ENCODE peak calls at places on chromosomes 5 and 9, in seven cellular contexts. A, S, L, K, U, H and Y are unnamed samples.

GRCh38 chr5:157029457-157029856 is 29.5 kb downstream of the HAVCR1 start:
- DNase-seq in A (no peak), S (no peak), L (no peak), K (no peak), U (no peak), H (no peak), Y (no peak)

GRCh38 chr5:41924872-41925554 is at the start of gene FBXO4:
- DNase-seq in A (peak; percentile 84), S (peak; percentile 75), L (peak; percentile 86), K (peak; percentile 61), U (peak; percentile 83), H (peak; percentile 50), Y (peak; percentile 78)

GRCh38 chr5:132830436-132831094 is at the start of gene SHROOM1:
- DNase-seq in A (no peak), S (no peak), L (peak; percentile 74), K (no peak), U (peak; percentile 69), H (peak; percentile 2), Y (peak; percentile 27)

GRCh38 chr5:6418679-6419276 is 29.9 kb upstream of the UBE2QL1 start:
- DNase-seq in A (no peak), S (no peak), L (no peak), K (no peak), U (no peak), H (no peak), Y (no peak)

GRCh38 chr5:4572713-4573112 is 567.4 kb upstream of the ADAMTS16 start:
- DNase-seq in A (no peak), S (no peak), L (no peak), K (no peak), U (no peak), H (no peak), Y (no peak)

GRCh38 chr9:136996361-136997281 is at the start of gene CLIC3:
- DNase-seq in A (peak; percentile 55), S (no peak), L (peak; percentile 44), K (no peak), U (peak; percentile 34), H (peak; percentile 36), Y (no peak)

GRCh38 chr5:90474235-90475107 is at the start of the genes MBLAC2 and POLR3G:
- DNase-seq in A (peak; percentile 87), S (peak; percentile 83), L (peak; percentile 92), K (peak; percentile 85), U (peak; percentile 91), H (peak; percentile 42), Y (peak; percentile 87)

GRCh38 chr9:116274293-116274692 is 120.7 kb downstream of the PAPPA start:
- DNase-seq in A (no peak), S (no peak), L (no peak), K (no peak), U (peak; percentile 35), H (no peak), Y (peak; percentile 89)

GRCh38 chr5:166365164-166365563 is 1926.3 kb upstream of the WWC1 start:
- DNase-seq in A (no peak), S (no peak), L (no peak), K (no peak), U (no peak), H (no peak), Y (no peak)

GRCh38 chr9:131658753-131659129 is 81.1 kb downstream of the RAPGEF1 start:
- DNase-seq in A (no peak), S (no peak), L (no peak), K (no peak), U (no peak), H (no peak), Y (no peak)

GRCh38 chr5:155700333-155700732 is 626.6 kb upstream of the SGCD start:
- DNase-seq in A (no peak), S (no peak), L (no peak), K (no peak), U (peak; percentile 2), H (no peak), Y (no peak)

GRCh38 chr9:133111461-133112360 is 9.3 kb downstream of the RALGDS start:
- DNase-seq in A (no peak), S (no peak), L (peak; percentile 28), K (no peak), U (peak; percentile 22), H (no peak), Y (no peak)

GRCh38 chr9:16337322-16338029 is 533.0 kb downstream of the BNC2 start:
- DNase-seq in A (no peak), S (no peak), L (peak; percentile 92), K (no peak), U (peak; percentile 91), H (no peak), Y (peak; percentile 97)

GRCh38 chr9:83196946-83197345 is 134.0 kb upstream of the RASEF start:
- DNase-seq in A (no peak), S (no peak), L (no peak), K (no peak), U (no peak), H (no peak), Y (no peak)

GRCh38 chr9:105295986-105296385 is 51.5 kb downstream of the SLC44A1 start:
- DNase-seq in A (no peak), S (no peak), L (no peak), K (no peak), U (no peak), H (no peak), Y (no peak)

GRCh38 chr9:81556923-81557322 is 132.4 kb downstream of the TLE1 start:
- DNase-seq in A (no peak), S (no peak), L (no peak), K (no peak), U (no peak), H (no peak), Y (no peak)

GRCh38 chr9:35645736-35646582 is 4.8 kb downstream of the SIT1 start:
- DNase-seq in A (no peak), S (no peak), L (no peak), K (no peak), U (no peak), H (peak; percentile 74), Y (no peak)

GRCh38 chr9:98370976-98371315 is 115.5 kb upstream of the TBC1D2 start:
- DNase-seq in A (no peak), S (no peak), L (no peak), K (no peak), U (no peak), H (no peak), Y (no peak)

GRCh38 chr5:178777557-178777956 is 47.1 kb upstream of the ZNF354A start:
- DNase-seq in A (no peak), S (peak; percentile 3), L (no peak), K (no peak), U (no peak), H (no peak), Y (no peak)

GRCh38 chr9:130872912-130873503 is 23.6 kb downstream of the QRFP start:
- DNase-seq in A (no peak), S (peak; percentile 48), L (no peak), K (peak; percentile 82), U (no peak), H (no peak), Y (no peak)

GRCh38 chr5:13250450-13251291 is 693.8 kb downstream of the DNAH5 start:
- DNase-seq in A (no peak), S (no peak), L (peak; percentile 2), K (no peak), U (no peak), H (no peak), Y (peak; percentile 6)

GRCh38 chr9:98879958-98880300 is 63.8 kb upstream of the COL15A1 start:
- DNase-seq in A (no peak), S (no peak), L (no peak), K (no peak), U (no peak), H (no peak), Y (no peak)

GRCh38 chr9:132511191-132511999 is 71.0 kb upstream of the BARHL1 start:
- DNase-seq in A (no peak), S (no peak), L (no peak), K (no peak), U (no peak), H (no peak), Y (no peak)

GRCh38 chr9:74742792-74743389 is 144.8 kb downstream of the TRPM6 start:
- DNase-seq in A (no peak), S (no peak), L (peak; percentile 22), K (peak; percentile 19), U (peak; percentile 29), H (no peak), Y (peak; percentile 24)

GRCh38 chr5:88761269-88761880 is 121.6 kb downstream of the MEF2C start:
- DNase-seq in A (no peak), S (no peak), L (no peak), K (no peak), U (peak; percentile 22), H (no peak), Y (peak; percentile 51)

GRCh38 chr5:98735806-98736507 is 37.5 kb upstream of the RGMB start:
- DNase-seq in A (no peak), S (no peak), L (peak; percentile 40), K (no peak), U (peak; percentile 71), H (no peak), Y (peak; percentile 87)

GRCh38 chr9:104795857-104796256 is 31.9 kb downstream of the NIPSNAP3B start:
- DNase-seq in A (no peak), S (no peak), L (no peak), K (no peak), U (no peak), H (no peak), Y (no peak)

GRCh38 chr5:154363411-154363810 is 82.4 kb upstream of the SAP30L start:
- DNase-seq in A (no peak), S (no peak), L (no peak), K (no peak), U (no peak), H (no peak), Y (no peak)

GRCh38 chr9:94554439-94555331 is at the start of gene PCAT7:
- DNase-seq in A (no peak), S (no peak), L (peak; percentile 30), K (peak; percentile 76), U (peak; percentile 76), H (no peak), Y (no peak)

GRCh38 chr5:32639943-32640342 is 54.6 kb downstream of the SUB1 start:
- DNase-seq in A (no peak), S (no peak), L (no peak), K (no peak), U (peak; percentile 6), H (no peak), Y (no peak)